ENCODE peak calls at places on chromosomes 16 and 17, in nine cellular contexts. S is transverse colon, O is HEK293T, U is T-helper 1 cell, Y is ELF-1, W is heart right ventricle, H is OCI-LY7, N is kidney tubule cell, C is uterus. P is an unnamed sample.
A peak's percentile ranks its signal among the peaks of the same experiment; 100 is the strongest.

GRCh38 chr17:61422116-61422799 is 22.6 kb downstream of the TBX2 start:
- DNase-seq in S (no peak), O (no peak), U (no peak), Y (no peak), W (no peak), H (no peak), N (no peak), C (no peak), P (no peak)

GRCh38 chr17:17824119-17824779 is 12.5 kb downstream of the SREBF1 start:
- DNase-seq in S (no peak), O (no peak), U (no peak), Y (no peak), W (no peak), H (peak; percentile 28), N (no peak), C (peak; percentile 41), P (peak; percentile 39)

GRCh38 chr17:73455767-73456166 is 144.0 kb upstream of the CDC42EP4 start:
- DNase-seq in S (no peak), O (no peak), U (no peak), Y (no peak), W (no peak), H (no peak), N (no peak), C (no peak), P (peak; percentile 78)

GRCh38 chr16:53775106-53775820 is 71.3 kb downstream of the FTO start:
- DNase-seq in S (no peak), O (no peak), U (no peak), Y (no peak), W (no peak), H (no peak), N (no peak), C (no peak), P (no peak)

GRCh38 chr16:58491-59439 is 5.1 kb downstream of the SNRNP25 start:
- DNase-seq in S (no peak), O (no peak), U (no peak), Y (no peak), W (no peak), H (no peak), N (no peak), C (no peak), P (no peak)

GRCh38 chr17:20066253-20066652 is 57.1 kb downstream of the SPECC1 start:
- DNase-seq in S (no peak), O (no peak), U (no peak), Y (no peak), W (peak; percentile 61), H (no peak), N (peak; percentile 95), C (peak; percentile 84), P (no peak)

GRCh38 chr16:17476414-17477259 is 5.9 kb upstream of the XYLT1 start:
- DNase-seq in S (peak; percentile 65), O (peak; percentile 46), U (no peak), Y (peak; percentile 72), W (no peak), H (peak; percentile 77), N (peak; percentile 75), C (peak; percentile 26), P (no peak)

GRCh38 chr17:5422505-5422904 is 2.5 kb downstream of the RPAIN start:
- DNase-seq in S (no peak), O (no peak), U (no peak), Y (no peak), W (no peak), H (no peak), N (peak; percentile 91), C (no peak), P (no peak)

GRCh38 chr16:3589441-3589921 is 12.3 kb upstream of the NLRC3 start:
- DNase-seq in S (no peak), O (no peak), U (no peak), Y (peak; percentile 75), W (no peak), H (no peak), N (no peak), C (no peak), P (peak; percentile 66)

P was measured in upper lobe of left lung.